ENCODE peak calls at places on chromosomes 16 and 17, in five cellular contexts. A, W, S, K and L are unnamed samples.

GRCh38 chr16:66058181-66058580 is 308.3 kb upstream of the CDH5 start:
- DNase-seq in A (no peak), K (no peak), S (no peak), W (no peak), L (no peak)

GRCh38 chr17:41186872-41187271 is 2.2 kb upstream of the KRTAP4-1 start:
- DNase-seq in S (no peak), A (no peak), W (no peak), K (no peak), L (no peak)

GRCh38 chr17:73160980-73161630 is 3.7 kb upstream of the SSTR2 start:
- DNase-seq in A (no peak), W (no peak), S (no peak), K (no peak), L (no peak)

GRCh38 chr17:63546308-63547082 is 3.8 kb upstream of the DCAF7 start:
- DNase-seq in K (no peak), W (no peak), A (no peak), S (no peak), L (no peak)

GRCh38 chr17:13362341-13363122 is 239.2 kb downstream of the HS3ST3A1 start:
- DNase-seq in W (no peak), A (no peak), K (no peak), S (no peak), L (no peak)

GRCh38 chr17:73011016-73011486 is 81.4 kb downstream of the SLC39A11 start:
- DNase-seq in W (no peak), S (no peak), K (peak), A (no peak), L (no peak)

GRCh38 chr16:87628940-87629339 is 26.6 kb downstream of the JPH3 start:
- DNase-seq in W (no peak), A (no peak), K (no peak), S (no peak), L (no peak)

GRCh38 chr16:50747206-50747956 is 5.5 kb downstream of the CYLD start:
- DNase-seq in A (peak), S (peak), K (no peak), W (no peak), L (peak)

GRCh38 chr16:53745126-53745525 is 41.2 kb downstream of the FTO start:
- DNase-seq in A (no peak), S (no peak), K (no peak), W (no peak), L (no peak)

GRCh38 chr17:9587969-9588656 is 11.7 kb downstream of the CFAP52 start:
- DNase-seq in K (no peak), A (no peak), S (peak), W (no peak), L (no peak)

GRCh38 chr16:88355093-88355388 is 27.7 kb upstream of the ZNF469 start:
- DNase-seq in K (no peak), W (no peak), A (no peak), S (no peak), L (no peak)

GRCh38 chr17:38464251-38464722 is 36.0 kb downstream of the ARHGAP23 start:
- DNase-seq in S (no peak), W (no peak), K (no peak), A (no peak), L (no peak)

GRCh38 chr17:33732116-33732515 is 439.0 kb upstream of the ASIC2 start:
- DNase-seq in S (peak), W (no peak), A (no peak), K (peak), L (no peak)

GRCh38 chr16:63617990-63618763 is 1503.7 kb downstream of the CDH11 start:
- DNase-seq in S (no peak), K (no peak), A (no peak), W (no peak), L (no peak)

GRCh38 chr17:46171939-46172338 is 21.3 kb downstream of the KANSL1 start:
- DNase-seq in S (no peak), K (no peak), W (no peak), A (no peak), L (no peak)

GRCh38 chr17:55286681-55287589 is 22.2 kb downstream of the HLF start:
- DNase-seq in W (no peak), K (no peak), S (peak), A (no peak), L (peak)

GRCh38 chr17:58818654-58819053 is 63.0 kb downstream of the PPM1E start:
- DNase-seq in W (no peak), S (no peak), K (no peak), A (no peak), L (no peak)

GRCh38 chr16:27408012-27408601 is 6.1 kb downstream of the IL21R start:
- DNase-seq in K (no peak), S (peak), W (no peak), A (peak), L (no peak)

GRCh38 chr17:80259642-80260535 is 763 bp upstream of the RNF213 start:
- DNase-seq in S (peak), A (no peak), K (peak), W (no peak), L (no peak)

GRCh38 chr17:57379237-57380054 is 123.1 kb downstream of the MSI2 start:
- DNase-seq in K (peak), A (no peak), S (no peak), W (no peak), L (no peak)

DNA sequence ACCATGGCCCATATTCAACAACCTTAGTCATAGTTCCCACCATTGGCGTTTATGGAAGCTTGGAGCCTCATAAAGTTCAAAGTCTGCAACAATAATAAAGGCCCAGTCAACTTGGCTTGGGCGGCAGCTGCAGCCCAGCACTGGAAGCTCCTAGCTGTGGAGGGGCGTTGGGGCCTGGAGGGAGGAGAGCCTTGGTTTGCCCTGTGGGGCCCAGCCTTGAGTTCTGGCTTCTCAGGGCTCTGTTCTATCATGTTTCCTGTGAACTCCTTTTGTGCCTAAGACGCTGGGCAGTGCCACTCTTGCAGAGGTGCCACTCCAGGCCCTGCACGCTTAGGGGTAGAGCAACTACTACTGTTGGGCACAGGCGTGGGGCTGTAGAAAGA is 927 bp upstream of the ENGASE start:
- DNase-seq in S (peak), K (no peak), W (no peak), A (no peak), L (no peak)
- TF ChIP-seq ATF3 in S (no peak), K (no peak), W (no peak), A (no peak), L (no peak)

DNA sequence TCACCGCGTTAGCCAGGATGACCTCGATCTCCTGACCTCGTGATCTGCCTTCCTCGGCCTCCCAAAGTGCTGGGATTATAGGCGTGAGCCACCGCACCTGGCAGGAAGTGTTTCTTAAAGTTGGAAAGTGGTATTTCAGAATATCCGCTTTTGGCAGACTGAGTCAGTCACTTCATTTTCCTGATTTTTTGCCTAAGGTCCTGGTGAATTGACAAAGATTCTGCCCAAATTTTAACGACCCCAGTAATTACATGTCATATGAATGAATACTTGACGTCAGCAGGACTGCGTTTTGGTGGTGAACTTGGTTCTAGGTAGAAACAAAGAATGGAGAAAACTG is 4.5 kb upstream of the BRCA1 start:
- DNase-seq in K (no peak), W (no peak), A (no peak), S (no peak), L (no peak)
- H3K27ac ChIP-seq in K (no peak), W (no peak), A (no peak), S (no peak), L (no peak)

DNA sequence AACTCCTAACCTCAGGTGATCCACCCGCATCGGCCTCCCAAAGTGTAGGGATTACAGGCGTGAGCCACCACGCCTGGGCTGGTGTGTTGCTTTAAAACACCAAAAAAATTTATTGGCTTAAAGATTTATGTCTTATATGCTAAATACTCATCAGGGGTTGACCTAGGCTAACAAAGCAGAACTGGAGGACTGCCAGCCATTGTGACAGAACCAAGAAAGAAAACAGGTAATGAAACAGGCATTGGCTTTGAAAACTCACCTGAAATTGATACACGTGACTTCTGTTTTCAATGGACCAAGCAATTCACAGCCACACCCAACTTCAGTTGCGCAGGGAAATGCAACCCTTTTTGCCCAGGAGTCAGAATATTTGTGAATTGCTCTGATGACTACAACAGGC is 4.9 kb upstream of the PHAF1 start:
- DNase-seq in A (no peak), W (no peak), S (no peak), K (no peak), L (no peak)
- H3K4me2 ChIP-seq in A (no peak), W (no peak), S (no peak), K (no peak), L (no peak)

GRCh38 chr17:17870292-17870691 is 33.5 kb upstream of the SREBF1 start:
- DNase-seq in A (no peak), S (no peak), K (no peak), W (no peak), L (no peak)

GRCh38 chr17:17866897-17867296 is 30.1 kb upstream of the SREBF1 start:
- DNase-seq in S (no peak), W (no peak), A (no peak), K (no peak), L (no peak)

GRCh38 chr17:17866425-17866824 is 29.6 kb upstream of the SREBF1 start:
- DNase-seq in S (no peak), W (no peak), A (no peak), K (no peak), L (no peak)

GRCh38 chr17:17871913-17872312 is 35.1 kb upstream of the SREBF1 start:
- DNase-seq in S (no peak), K (no peak), W (no peak), A (no peak), L (no peak)

DNA sequence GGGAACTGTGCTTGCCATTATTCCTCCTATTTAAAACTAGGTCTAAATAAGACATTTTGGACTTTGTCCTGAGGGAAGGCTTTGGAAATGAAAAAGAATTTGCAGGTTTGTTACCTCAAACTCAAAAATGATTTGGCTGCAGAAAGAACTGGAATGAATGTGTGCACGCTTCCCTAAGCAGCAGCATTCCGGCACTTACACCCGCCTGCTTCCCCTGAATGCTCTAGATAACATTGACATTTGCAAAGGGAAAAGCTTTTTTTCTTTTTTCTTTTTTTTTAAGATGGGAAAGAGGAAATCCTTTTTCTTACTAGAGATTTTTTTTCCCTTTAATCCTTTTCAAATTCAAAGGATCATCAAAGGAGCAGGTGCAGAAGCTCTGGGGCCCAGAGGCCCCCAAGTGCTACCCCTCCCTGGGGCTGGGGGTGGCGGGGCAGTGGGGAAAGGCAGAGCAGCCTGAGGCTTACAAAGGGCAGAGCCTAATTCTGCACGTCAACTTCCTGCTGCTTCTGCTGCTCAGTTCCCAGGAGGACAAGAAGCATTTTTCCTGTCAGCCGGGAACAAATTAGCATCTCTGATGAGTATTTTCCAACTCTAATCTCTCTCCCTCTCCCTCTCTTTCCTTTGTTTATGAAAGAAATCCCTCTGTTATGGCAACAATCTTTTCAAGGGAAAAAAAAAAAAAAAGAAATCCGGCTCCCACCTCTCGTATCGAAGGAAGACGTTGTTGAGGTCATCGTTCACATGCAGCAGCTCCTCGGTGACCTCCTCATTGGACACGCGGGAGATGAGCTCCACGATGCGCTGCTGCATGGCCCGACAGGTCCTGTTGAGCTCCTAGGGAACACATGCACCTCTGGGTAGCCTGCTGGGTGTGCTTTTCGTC is 32.1 kb upstream of the SREBF1 start:
- DNase-seq in S (no peak), W (no peak), A (no peak), K (no peak), L (no peak)
- TF ChIP-seq ATF3 in S (no peak), W (no peak), A (no peak), K (no peak), L (no peak)

GRCh38 chr17:74730491-74731346 is 6.3 kb upstream of the RAB37 start:
- DNase-seq in W (no peak), A (no peak), S (no peak), K (no peak), L (no peak)

GRCh38 chr17:74729368-74729767 is 7.7 kb upstream of the RAB37 start:
- DNase-seq in K (no peak), A (no peak), S (no peak), W (no peak), L (no peak)

GRCh38 chr17:74728702-74729075 is 8.4 kb upstream of the RAB37 start:
- DNase-seq in A (no peak), K (no peak), S (no peak), W (no peak), L (no peak)

GRCh38 chr17:74729866-74730265 is 7.2 kb upstream of the RAB37 start:
- DNase-seq in K (no peak), S (no peak), W (no peak), A (no peak), L (no peak)

GRCh38 chr17:74728033-74728701 is 8.9 kb upstream of the RAB37 start:
- DNase-seq in S (no peak), W (no peak), A (no peak), K (no peak), L (no peak)
- H3K27ac ChIP-seq in S (no peak), W (no peak), A (no peak), K (no peak), L (no peak)

DNA sequence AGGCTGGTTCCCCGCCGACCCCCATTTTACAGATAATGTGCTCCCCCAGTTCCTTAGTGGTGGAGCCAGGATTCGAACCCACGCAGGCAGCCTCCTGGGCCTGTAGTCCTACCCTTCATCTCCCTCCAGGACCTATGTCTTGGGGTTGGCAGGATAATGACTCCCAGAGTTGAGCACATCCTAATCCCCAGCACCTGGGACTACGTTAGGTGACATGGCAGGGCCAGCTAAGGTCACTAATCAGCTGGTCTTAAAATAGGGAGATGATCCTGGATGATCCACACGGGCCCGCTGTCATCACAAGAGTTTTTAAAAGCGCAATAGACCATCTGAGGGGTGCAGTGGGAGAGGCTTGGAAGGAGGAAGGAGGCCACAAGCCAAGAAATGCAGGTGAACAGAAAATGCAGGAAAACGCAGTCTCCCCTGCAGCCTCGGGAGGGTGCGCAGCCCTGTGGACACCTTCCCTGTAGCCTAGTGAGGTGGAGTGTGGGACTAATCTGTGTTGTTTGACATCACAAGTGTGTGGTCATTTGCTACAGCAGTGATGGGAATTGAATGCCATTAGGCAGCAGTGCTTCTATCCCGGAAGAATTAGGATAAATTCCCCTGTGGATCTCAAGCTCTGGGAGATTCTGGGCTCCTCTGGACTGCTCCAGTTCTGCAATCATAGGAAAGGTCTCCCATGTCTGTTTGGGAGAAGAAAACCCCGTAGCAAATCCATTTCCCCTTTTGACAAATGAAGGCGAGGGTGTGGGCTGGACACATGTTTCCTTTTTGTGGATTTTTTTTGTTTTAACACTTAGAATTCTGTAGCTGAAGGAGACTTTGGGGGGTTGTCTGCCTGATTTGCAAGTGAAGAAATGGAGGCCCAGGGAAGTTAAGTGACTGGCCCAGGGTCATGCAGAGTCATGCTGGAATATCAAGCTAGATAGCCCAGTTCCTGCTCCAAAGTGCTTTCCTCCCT is 297.8 kb downstream of the SEC14L1 start:
- DNase-seq in W (no peak), S (no peak), K (no peak), A (no peak), L (no peak)
- H3K4me2 ChIP-seq in W (no peak), S (no peak), K (no peak), A (peak), L (no peak)